ENCODE peak calls at places on chromosomes 3 and 15, in seven cellular contexts. Q, G, Z, K, A, Y and J are unnamed samples.

GRCh38 chr3:78978037-78978436 is 789.8 kb downstream of the ROBO1 start:
- DNase-seq in Q (no peak), G (peak), Z (no peak), K (no peak), A (peak), Y (peak), J (no peak)

GRCh38 chr3:125414671-125415070 is 39.5 kb upstream of the ZNF148 start:
- DNase-seq in Q (no peak), G (no peak), Z (no peak), K (no peak), A (no peak), Y (no peak), J (no peak)

GRCh38 chr3:82999777-83000176 is 1238.3 kb upstream of the GBE1 start:
- DNase-seq in Q (no peak), G (no peak), Z (no peak), K (no peak), A (no peak), Y (no peak), J (no peak)

GRCh38 chr15:36814708-36815107 is 235.3 kb downstream of the CDIN1 start:
- DNase-seq in Q (no peak), G (no peak), Z (peak), K (no peak), A (peak), Y (no peak), J (no peak)

GRCh38 chr15:47434641-47435040 is 282.7 kb upstream of the SEMA6D start:
- DNase-seq in Q (no peak), G (no peak), Z (no peak), K (no peak), A (no peak), Y (peak), J (no peak)

GRCh38 chr15:101088311-101088710 is 163.5 kb downstream of the CHSY1 start:
- DNase-seq in Q (no peak), G (no peak), Z (no peak), K (no peak), A (no peak), Y (no peak), J (no peak)

GRCh38 chr3:14925729-14926591 is 21.4 kb upstream of the NR2C2 start:
- DNase-seq in Q (no peak), G (peak), Z (peak), K (no peak), A (peak), Y (peak), J (peak)

GRCh38 chr3:140629351-140630137 is 48.3 kb upstream of the TRIM42 start:
- DNase-seq in Q (no peak), G (no peak), Z (peak), K (no peak), A (peak), Y (peak), J (no peak)

GRCh38 chr3:22089284-22089683 is 338.3 kb upstream of the ZNF385D start:
- DNase-seq in Q (no peak), G (peak), Z (peak), K (no peak), A (peak), Y (peak), J (peak)

GRCh38 chr3:111768571-111769100 is 90.4 kb upstream of the PHLDB2 start:
- DNase-seq in Q (no peak), G (no peak), Z (peak), K (no peak), A (peak), Y (peak), J (no peak)

GRCh38 chr3:15822281-15822680 is 24.5 kb upstream of the ANKRD28 start:
- DNase-seq in Q (no peak), G (no peak), Z (no peak), K (no peak), A (no peak), Y (no peak), J (no peak)

GRCh38 chr15:51186121-51186795 is 91.6 kb upstream of the TNFAIP8L3 start:
- DNase-seq in Q (no peak), G (no peak), Z (no peak), K (no peak), A (no peak), Y (no peak), J (no peak)

GRCh38 chr15:85727068-85727467 is 67.7 kb downstream of the KLHL25 start:
- DNase-seq in Q (no peak), G (no peak), Z (peak), K (no peak), A (peak), Y (peak), J (no peak)

GRCh38 chr3:114418107-114418506 is 124.3 kb downstream of the TIGIT start:
- DNase-seq in Q (no peak), G (peak), Z (no peak), K (no peak), A (peak), Y (peak), J (no peak)

GRCh38 chr15:86961669-86962068 is 882.0 kb downstream of the AGBL1 start:
- DNase-seq in Q (no peak), G (no peak), Z (no peak), K (no peak), A (no peak), Y (no peak), J (no peak)

GRCh38 chr15:82549199-82549665 is 9.0 kb upstream of the RPS17 start:
- DNase-seq in Q (no peak), G (no peak), Z (no peak), K (no peak), A (no peak), Y (no peak), J (no peak)

GRCh38 chr15:71199384-71200351 is 84.4 kb downstream of the THSD4 start:
- DNase-seq in Q (no peak), G (no peak), Z (no peak), K (no peak), A (no peak), Y (peak), J (no peak)

GRCh38 chr15:56249080-56249479 is 5.4 kb upstream of the RFX7 start:
- DNase-seq in Q (no peak), G (peak), Z (peak), K (no peak), A (peak), Y (peak), J (no peak)
- TF ChIP-seq CTCF in Q (no peak), G (peak), Z (peak), K (no peak), A (peak), Y (peak), J (peak)

GRCh38 chr3:139319428-139320402 is 24.1 kb upstream of the MRPS22 start:
- DNase-seq in Q (no peak), G (peak), Z (no peak), K (no peak), A (no peak), Y (peak), J (no peak)
- TF ChIP-seq CTCF in Q (peak), G (peak), Z (peak), K (no peak), A (peak), Y (peak), J (no peak)

GRCh38 chr3:50154840-50155490 is at the start of gene SEMA3F:
- DNase-seq in Q (peak), G (peak), Z (peak), K (peak), A (peak), Y (peak), J (peak)
- TF ChIP-seq CTCF in Q (peak), G (no peak), Z (peak), K (peak), A (no peak), Y (no peak), J (no peak)

DNA sequence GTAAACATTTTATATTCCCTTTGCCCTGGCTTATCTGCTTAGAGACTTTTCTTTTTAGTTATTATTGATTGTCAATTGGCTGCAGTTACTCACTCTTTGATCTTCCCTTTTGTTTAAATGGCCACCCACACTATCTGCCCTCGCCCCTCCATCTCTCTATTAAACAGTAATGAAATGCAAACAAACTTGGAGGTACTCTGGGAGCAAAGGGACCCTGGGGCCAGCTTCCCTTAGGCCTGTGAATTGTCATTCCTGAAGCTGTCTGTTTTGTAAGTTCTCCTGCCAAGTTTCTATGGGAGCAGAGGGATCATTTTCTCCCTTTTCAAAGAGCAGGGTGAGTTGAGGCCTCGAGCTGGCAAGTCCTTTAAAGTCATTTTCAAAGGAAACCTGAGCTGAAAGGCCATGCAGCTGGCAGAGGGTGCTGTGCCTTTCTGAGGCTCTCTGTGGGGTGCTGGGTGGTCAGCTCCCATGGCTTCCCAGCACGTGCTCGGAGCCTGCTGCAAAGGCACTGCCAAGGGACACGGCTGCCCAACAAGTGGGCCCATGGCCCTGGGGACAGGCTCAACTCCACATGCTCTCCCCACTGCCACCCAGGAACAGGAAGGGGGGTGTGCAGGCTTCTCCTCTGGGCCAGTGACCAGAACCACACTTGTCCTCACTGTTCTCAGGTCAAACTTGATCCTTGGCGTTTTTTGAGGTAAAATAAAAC is 17.4 kb upstream of the RTP2 start:
- DNase-seq in Q (no peak), G (no peak), Z (no peak), K (no peak), A (no peak), Y (peak), J (no peak)
- TF ChIP-seq CTCF in Q (no peak), G (no peak), Z (no peak), K (no peak), A (no peak), Y (no peak), J (no peak)

GRCh38 chr3:70803317-70803716 is 490.9 kb upstream of the MDFIC2 start:
- DNase-seq in Q (no peak), G (no peak), Z (no peak), K (no peak), A (no peak), Y (no peak), J (no peak)

GRCh38 chr3:70808881-70809280 is 496.4 kb upstream of the MDFIC2 start:
- DNase-seq in Q (no peak), G (no peak), Z (no peak), K (no peak), A (no peak), Y (no peak), J (no peak)

GRCh38 chr3:70806556-70806955 is 494.1 kb upstream of the MDFIC2 start:
- DNase-seq in Q (no peak), G (no peak), Z (peak), K (no peak), A (peak), Y (no peak), J (no peak)

GRCh38 chr3:70803891-70804290 is 491.5 kb upstream of the MDFIC2 start:
- DNase-seq in Q (no peak), G (no peak), Z (no peak), K (no peak), A (no peak), Y (no peak), J (no peak)

DNA sequence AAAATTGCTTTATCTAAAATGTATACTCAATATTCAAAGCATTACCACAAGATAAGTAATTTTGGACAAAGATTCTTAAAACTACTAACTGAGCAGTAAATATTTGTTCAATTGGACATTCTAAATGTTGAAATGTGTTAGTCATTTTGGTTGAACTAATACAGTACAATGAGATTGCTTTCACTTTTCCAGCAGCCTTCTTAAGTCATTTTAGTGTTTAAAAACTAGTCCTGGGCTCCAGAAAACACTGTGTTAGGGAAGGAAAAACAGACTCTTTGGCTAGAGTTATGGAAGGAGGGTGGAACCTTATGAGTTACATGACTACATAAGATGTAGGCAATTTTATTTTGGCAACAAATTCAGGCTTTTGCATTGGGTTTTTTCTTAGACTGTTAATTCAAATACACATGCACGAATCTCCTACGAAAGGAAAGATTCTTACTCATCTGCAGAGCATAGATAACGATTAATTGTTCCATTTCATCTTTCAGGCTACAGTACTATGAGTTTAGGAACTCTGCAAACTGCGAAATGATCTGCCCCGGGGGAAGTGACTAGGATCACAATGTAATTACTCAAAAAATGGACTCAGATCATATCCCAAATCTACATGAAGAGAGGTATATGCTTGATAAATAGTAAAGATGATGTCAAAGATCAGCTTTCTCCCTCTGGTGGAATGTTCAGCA is 492.8 kb upstream of the MDFIC2 start:
- DNase-seq in Q (no peak), G (no peak), Z (no peak), K (no peak), A (no peak), Y (peak), J (no peak)
- TF ChIP-seq CTCF in Q (no peak), G (no peak), Z (peak), K (no peak), A (no peak), Y (peak), J (no peak)

GRCh38 chr3:184355261-184356012 is 6.0 kb downstream of the CLCN2 start:
- DNase-seq in Q (no peak), G (no peak), Z (no peak), K (no peak), A (no peak), Y (no peak), J (no peak)

GRCh38 chr3:184352897-184353545 is 8.4 kb downstream of the CLCN2 start:
- DNase-seq in Q (no peak), G (no peak), Z (no peak), K (no peak), A (no peak), Y (no peak), J (no peak)

GRCh38 chr3:184354740-184355139 is 6.7 kb downstream of the CLCN2 start:
- DNase-seq in Q (no peak), G (no peak), Z (no peak), K (no peak), A (no peak), Y (no peak), J (no peak)

GRCh38 chr3:184353546-184353941 is 7.9 kb downstream of the CLCN2 start:
- DNase-seq in Q (no peak), G (no peak), Z (no peak), K (no peak), A (no peak), Y (no peak), J (no peak)

GRCh38 chr3:184354121-184354728 is 7.2 kb downstream of the CLCN2 start:
- DNase-seq in Q (no peak), G (peak), Z (no peak), K (no peak), A (no peak), Y (peak), J (peak)
- TF ChIP-seq CTCF in Q (peak), G (peak), Z (peak), K (peak), A (peak), Y (peak), J (peak)

GRCh38 chr3:45362768-45363167 is 25.6 kb upstream of the LARS2 start:
- DNase-seq in Q (no peak), G (no peak), Z (peak), K (no peak), A (peak), Y (peak), J (no peak)
- TF ChIP-seq CTCF in Q (no peak), G (no peak), Z (no peak), K (no peak), A (no peak), Y (no peak), J (no peak)

DNA sequence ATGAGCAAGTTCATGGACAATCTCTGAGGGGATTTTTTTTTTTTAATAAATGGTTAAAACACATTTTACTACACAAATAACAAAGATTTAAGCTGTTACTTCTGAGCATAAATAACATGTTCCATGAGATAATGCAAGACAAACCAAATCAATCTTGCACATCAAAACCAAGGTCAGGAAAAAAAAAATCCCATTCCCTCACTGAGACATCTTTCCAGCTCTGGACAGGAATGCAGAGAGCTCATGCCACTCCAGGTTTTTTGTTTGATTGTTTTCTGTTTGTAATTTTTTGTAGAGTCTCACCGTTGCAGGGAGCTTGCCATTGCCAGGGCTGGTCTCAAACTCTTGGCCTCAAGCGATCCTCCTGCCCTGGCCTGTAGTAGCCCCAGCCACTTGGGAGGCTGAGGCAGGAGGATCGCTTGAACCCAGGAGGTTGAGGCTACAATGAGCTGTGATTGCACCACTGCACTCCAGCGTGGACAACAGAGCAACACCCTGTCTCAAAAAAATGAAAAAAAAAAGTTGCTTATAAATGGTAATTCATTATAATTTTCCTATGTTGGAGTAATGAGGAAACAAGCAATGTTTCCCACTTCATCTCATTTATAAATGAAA is 14.0 kb downstream of the OSBPL10 start:
- DNase-seq in Q (no peak), G (no peak), Z (no peak), K (no peak), A (no peak), Y (no peak), J (no peak)
- TF ChIP-seq CTCF in Q (no peak), G (no peak), Z (no peak), K (no peak), A (no peak), Y (no peak), J (no peak)

GRCh38 chr3:156469456-156469855 is 85.5 kb downstream of the SSR3 start:
- DNase-seq in Q (no peak), G (no peak), Z (no peak), K (no peak), A (no peak), Y (no peak), J (no peak)

GRCh38 chr3:156463123-156463522 is 91.8 kb downstream of the SSR3 start:
- DNase-seq in Q (no peak), G (no peak), Z (no peak), K (no peak), A (no peak), Y (no peak), J (no peak)

GRCh38 chr3:156461889-156462288 is 93.0 kb downstream of the SSR3 start:
- DNase-seq in Q (no peak), G (no peak), Z (no peak), K (no peak), A (no peak), Y (no peak), J (no peak)

GRCh38 chr3:156460206-156460609 is 94.7 kb downstream of the SSR3 start:
- DNase-seq in Q (no peak), G (peak), Z (no peak), K (no peak), A (no peak), Y (no peak), J (no peak)

GRCh38 chr3:156465222-156465621 is 89.7 kb downstream of the SSR3 start:
- DNase-seq in Q (no peak), G (no peak), Z (no peak), K (no peak), A (no peak), Y (no peak), J (no peak)
- TF ChIP-seq CTCF in Q (no peak), G (no peak), Z (no peak), K (no peak), A (no peak), Y (no peak), J (no peak)